ENCODE peak calls at places on chromosomes 5 and 9, in six cellular contexts. W, I, Z, U, L and A are unnamed samples.

GRCh38 chr9:32128546-32128945 is 255.9 kb upstream of the ACO1 start:
- DNase-seq in Z (no peak), U (no peak), I (no peak), W (no peak), L (no peak), A (no peak)

GRCh38 chr9:35972093-35972492 is 14.1 kb upstream of the OR2S2 start:
- DNase-seq in Z (no peak), L (no peak), U (no peak), W (peak; percentile 29), I (no peak), A (no peak)

GRCh38 chr5:75734913-75735789 is 17.9 kb upstream of the POC5 start:
- DNase-seq in L (peak; percentile 46), W (peak; percentile 20), I (peak; percentile 10), U (peak; percentile 71), Z (peak; percentile 58), A (peak; percentile 19)

GRCh38 chr5:150129813-150130492 is 25.7 kb downstream of the PDGFRB start:
- DNase-seq in I (peak; percentile 53), U (peak; percentile 83), L (peak; percentile 86), Z (peak; percentile 88), W (peak; percentile 71), A (peak; percentile 83)

GRCh38 chr9:124625084-124625483 is 117.9 kb upstream of the NR5A1 start:
- DNase-seq in Z (no peak), I (no peak), W (no peak), U (no peak), L (no peak), A (no peak)

GRCh38 chr5:91166040-91166807 is 216.9 kb downstream of the ARRDC3 start:
- DNase-seq in Z (peak; percentile 81), U (no peak), L (peak; percentile 87), W (no peak), I (no peak), A (peak; percentile 41)

GRCh38 chr5:107284822-107285510 is 385.8 kb downstream of the EFNA5 start:
- DNase-seq in Z (peak; percentile 60), I (no peak), W (no peak), L (peak; percentile 35), U (no peak), A (peak; percentile 74)

GRCh38 chr5:74507596-74507995 is 132.9 kb downstream of the ENC1 start:
- DNase-seq in L (no peak), I (no peak), W (no peak), Z (no peak), U (no peak), A (no peak)

GRCh38 chr5:73540192-73540591 is 25.2 kb downstream of the ANKRA2 start:
- DNase-seq in W (no peak), I (no peak), L (peak; percentile 78), U (no peak), Z (peak; percentile 58), A (peak; percentile 72)

GRCh38 chr5:78496373-78496772 is 136.0 kb downstream of the SCAMP1 start:
- DNase-seq in L (peak; percentile 76), U (no peak), W (no peak), I (no peak), Z (peak; percentile 54), A (peak; percentile 62)

GRCh38 chr5:138035605-138036537 is 3.0 kb upstream of the FAM13B start:
- DNase-seq in W (peak; percentile 27), L (peak; percentile 93), Z (peak; percentile 93), U (peak; percentile 77), I (peak; percentile 90), A (peak; percentile 91)

GRCh38 chr9:76560481-76560891 is 101.5 kb downstream of the GCNT1 start:
- DNase-seq in U (peak; percentile 71), L (peak; percentile 55), W (no peak), Z (peak; percentile 90), I (no peak), A (peak; percentile 71)

GRCh38 chr5:177325868-177326381 is 14.2 kb upstream of the MXD3 start:
- DNase-seq in W (no peak), L (no peak), U (no peak), I (no peak), Z (no peak), A (no peak)

GRCh38 chr9:76528056-76528455 is 69.1 kb downstream of the GCNT1 start:
- DNase-seq in L (no peak), I (no peak), U (no peak), W (no peak), Z (no peak), A (peak; percentile 89)

GRCh38 chr9:21481470-21482057 is 549 bp downstream of the IFNE start:
- DNase-seq in I (peak; percentile 1), Z (no peak), U (no peak), W (no peak), L (no peak), A (no peak)

GRCh38 chr9:70480405-70480980 is 66.0 kb upstream of the KLF9 start:
- DNase-seq in U (peak; percentile 78), L (peak; percentile 95), Z (peak; percentile 99), W (peak; percentile 88), I (no peak), A (peak; percentile 98)

GRCh38 chr9:25724424-25724823 is 46.2 kb upstream of the TUSC1 start:
- DNase-seq in U (no peak), Z (peak; percentile 1), W (no peak), I (no peak), L (peak; percentile 28), A (peak; percentile 65)

GRCh38 chr9:88072831-88073365 is 65.4 kb downstream of the SPATA31C2 start:
- DNase-seq in U (no peak), I (no peak), W (no peak), Z (no peak), L (no peak), A (no peak)

GRCh38 chr5:140160432-140160831 is 14.6 kb upstream of the CYSTM1 start:
- DNase-seq in L (no peak), Z (no peak), U (no peak), W (no peak), I (no peak), A (no peak)

GRCh38 chr9:131167146-131167692 is 41.8 kb downstream of the NUP214 start:
- DNase-seq in W (no peak), Z (no peak), U (peak; percentile 29), L (no peak), I (no peak), A (peak; percentile 24)

GRCh38 chr5:54329731-54330709 is 19.6 kb upstream of the ARL15 start:
- DNase-seq in I (no peak), Z (peak; percentile 92), L (peak; percentile 86), U (peak; percentile 27), W (no peak), A (peak; percentile 92)

GRCh38 chr9:136947955-136948510 is 3.0 kb downstream of the C8G start:
- DNase-seq in W (peak; percentile 71), U (peak; percentile 73), L (peak; percentile 49), Z (peak; percentile 51), I (peak; percentile 48), A (peak; percentile 30)
- TF ChIP-seq CTCF in W (peak; percentile 79), U (no peak), L (peak; percentile 44), Z (peak; percentile 74), I (peak; percentile 71), A (peak; percentile 50)

GRCh38 chr5:172185096-172185461 is 2.9 kb downstream of the STK10 start:
- DNase-seq in Z (no peak), W (no peak), U (no peak), L (no peak), I (no peak), A (no peak)
- H3K4me3 ChIP-seq in Z (no peak overlapping the region), W (peak overlapping the region; percentile 3), U (no peak overlapping the region), L (no peak overlapping the region), I (no peak overlapping the region), A (no peak overlapping the region)

GRCh38 chr9:123102380-123103113 is 69.1 kb downstream of the GPR21 start:
- DNase-seq in L (peak; percentile 18), I (peak; percentile 48), U (no peak), Z (peak; percentile 47), W (no peak), A (no peak)
- TF ChIP-seq CTCF in L (peak; percentile 17), I (peak; percentile 85), U (no peak), Z (peak; percentile 62), W (peak; percentile 33), A (peak; percentile 16)

GRCh38 chr9:115985657-115986056 is 167.9 kb upstream of the PAPPA start:
- DNase-seq in W (no peak), I (no peak), Z (peak; percentile 32), U (no peak), L (no peak), A (no peak)
- H3K4me3 ChIP-seq in W (no peak overlapping the region), I (no peak overlapping the region), Z (no peak overlapping the region), U (no peak overlapping the region), L (no peak overlapping the region), A (no peak overlapping the region)